ENCODE peak calls at places on chromosomes 5 and 9, in ten cellular contexts. H is prostate gland; T is CD8-positive, alpha-beta T cell; U is colonic mucosa; S is fibroblast of lung; P is kidney; B is A549; W is psoas muscle; C is tibial artery; E is lower lobe of right lung. X is an unnamed sample. For H3K4me1, the result is how much of the 10 kb centered on the place peaks cover.

GRCh38 chr5:154487541-154487940 is 9.5 kb upstream of the HAND1 start:
- DNase-seq in U (no peak), T (no peak), H (no peak), P (no peak), B (no peak), W (no peak), C (no peak), E (no peak), S (no peak), X (no peak)

GRCh38 chr5:22965960-22966359 is 112.8 kb upstream of the CDH12 start:
- DNase-seq in B (no peak), P (no peak), E (no peak), W (no peak), U (no peak), H (no peak), C (no peak), S (no peak), T (no peak), X (peak)

GRCh38 chr5:135135530-135136201 is 101.6 kb upstream of the PITX1 start:
- DNase-seq in H (no peak), W (peak), C (peak), E (peak), U (peak), T (no peak), P (peak), B (peak), S (peak), X (no peak)

GRCh38 chr5:38536968-38537367 is 19.5 kb downstream of the LIFR start:
- DNase-seq in U (no peak), P (no peak), H (no peak), B (no peak), E (no peak), T (no peak), S (no peak), C (no peak), W (no peak), X (no peak)

GRCh38 chr5:56161927-56162326 is 71.2 kb downstream of the ANKRD55 start:
- DNase-seq in C (no peak), S (no peak), U (no peak), E (no peak), H (no peak), T (no peak), B (no peak), P (no peak), W (no peak), X (no peak)

GRCh38 chr5:107230367-107230766 is 440.4 kb downstream of the EFNA5 start:
- DNase-seq in W (no peak), H (no peak), P (no peak), C (no peak), B (no peak), S (no peak), U (no peak), T (no peak), E (no peak), X (no peak)

GRCh38 chr5:59124983-59125960 is 542.4 kb downstream of the RAB3C start:
- DNase-seq in P (no peak), E (no peak), C (no peak), S (no peak), H (no peak), U (no peak), W (no peak), T (peak), B (peak), X (peak)

GRCh38 chr9:38240051-38240450 is 152.5 kb upstream of the ALDH1B1 start:
- DNase-seq in T (no peak), S (no peak), H (no peak), P (no peak), U (no peak), C (no peak), B (no peak), E (no peak), W (no peak), X (no peak)

GRCh38 chr5:53253421-53253871 is 143.9 kb upstream of the MOCS2 start:
- DNase-seq in T (no peak), H (no peak), S (peak), E (no peak), W (no peak), P (no peak), C (no peak), U (no peak), B (no peak), X (no peak)

GRCh38 chr5:38847549-38848341 is 1.9 kb downstream of the OSMR start:
- DNase-seq in H (no peak), B (peak), E (no peak), W (no peak), P (no peak), U (no peak), T (no peak), S (peak), C (no peak), X (no peak)

GRCh38 chr9:117073539-117074336 is 341.1 kb downstream of the ASTN2 start:
- DNase-seq in H (peak), E (no peak), C (no peak), T (no peak), U (no peak), W (no peak), S (no peak), B (peak), P (no peak), X (peak)

GRCh38 chr5:95238560-95239325 is 46.2 kb downstream of the MCTP1 start:
- DNase-seq in B (peak), W (no peak), U (no peak), H (no peak), T (no peak), C (no peak), P (no peak), S (peak), E (no peak), X (peak)

GRCh38 chr5:55923177-55923872 is 71.4 kb downstream of the IL6ST start:
- DNase-seq in H (no peak), P (no peak), C (peak), S (no peak), U (no peak), T (peak), E (no peak), B (no peak), W (no peak), X (no peak)

GRCh38 chr9:16526380-16526779 is 344.1 kb downstream of the BNC2 start:
- DNase-seq in T (no peak), H (no peak), B (peak), C (no peak), U (no peak), S (peak), W (no peak), P (no peak), E (no peak), X (no peak)

GRCh38 chr5:59206132-59206581 is 623.3 kb downstream of the RAB3C start:
- DNase-seq in U (no peak), E (no peak), P (no peak), W (no peak), C (no peak), S (peak), B (peak), H (no peak), T (no peak), X (no peak)

GRCh38 chr5:72355706-72356299 is 35.6 kb downstream of the PTCD2 start:
- DNase-seq in T (no peak), H (no peak), U (no peak), W (no peak), S (peak), E (no peak), B (peak), C (peak), P (no peak), X (no peak)

GRCh38 chr5:154708845-154709244 is 46.3 kb upstream of the LARP1 start:
- DNase-seq in E (no peak), W (no peak), P (no peak), B (no peak), U (no peak), S (no peak), T (no peak), H (no peak), C (no peak), X (no peak)

GRCh38 chr9:73437758-73438157 is 286.1 kb downstream of the ANXA1 start:
- DNase-seq in E (no peak), P (no peak), T (no peak), H (no peak), W (no peak), U (no peak), B (peak), C (no peak), S (peak), X (no peak)

GRCh38 chr5:135546912-135547311 is 11.1 kb upstream of the NEUROG1 start:
- DNase-seq in P (no peak), C (no peak), B (no peak), H (no peak), U (no peak), S (no peak), T (no peak), E (no peak), W (no peak), X (no peak)

GRCh38 chr9:128972956-128973355 is 25.5 kb downstream of the NUP188 start:
- DNase-seq in C (no peak), B (peak), H (no peak), T (no peak), E (no peak), W (no peak), P (no peak), U (no peak), S (peak), X (no peak)

GRCh38 chr9:21326526-21327139 is 8.6 kb downstream of the KLHL9 start:
- DNase-seq in B (peak), W (no peak), P (no peak), C (no peak), S (peak), U (no peak), T (no peak), H (no peak), E (no peak), X (peak)

GRCh38 chr5:59790399-59791130 is 103.0 kb downstream of the PDE4D start:
- DNase-seq in U (no peak), P (no peak), B (peak), T (no peak), E (no peak), C (no peak), H (peak), W (no peak), S (peak), X (no peak)

GRCh38 chr5:91126448-91126847 is 256.7 kb downstream of the ARRDC3 start:
- DNase-seq in W (no peak), B (peak), U (no peak), H (peak), S (peak), E (no peak), C (no peak), P (no peak), T (no peak), X (no peak)

GRCh38 chr5:66440202-66440680 is 156.0 kb upstream of the MAST4 start:
- DNase-seq in U (no peak), T (no peak), W (no peak), S (peak), E (no peak), B (no peak), P (no peak), C (no peak), H (no peak), X (no peak)

GRCh38 chr5:133612021-133612860 is at the start of gene FSTL4:
- DNase-seq in B (peak), U (peak), S (no peak), W (no peak), P (peak), C (no peak), E (peak), T (peak), H (peak), X (no peak)

GRCh38 chr5:626850-627249 is 14.7 kb downstream of the CEP72 start:
- DNase-seq in P (no peak), C (no peak), S (no peak), E (no peak), T (no peak), B (no peak), H (no peak), U (no peak), W (no peak), X (no peak)

GRCh38 chr9:89794918-89795317 is 190.1 kb downstream of the GADD45G start:
- DNase-seq in P (no peak), B (no peak), C (peak), E (peak), H (no peak), U (peak), W (no peak), T (no peak), S (no peak), X (no peak)

DNA sequence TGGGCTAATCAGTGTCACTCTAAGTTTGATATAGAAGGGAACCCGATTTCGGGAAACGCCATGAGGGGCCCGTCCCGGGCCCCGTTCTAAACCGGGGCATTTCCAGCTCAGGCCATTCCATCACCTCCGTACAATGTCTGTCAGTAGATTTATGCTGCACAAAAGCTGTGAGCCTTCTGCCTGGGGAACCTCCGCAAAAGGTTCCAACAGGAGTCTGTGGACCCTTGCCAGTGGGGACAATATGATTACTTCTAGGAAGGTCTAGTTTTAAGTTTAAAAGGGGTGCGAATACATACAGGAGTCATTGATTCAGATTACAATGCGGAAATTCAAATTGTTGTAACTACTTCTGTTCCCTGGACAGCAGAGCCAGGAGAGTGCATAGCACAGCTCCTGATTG is 57.6 kb downstream of the RAPGEF1 start:
- DNase-seq in S (no peak), C (no peak), W (no peak), H (no peak), P (no peak), T (no peak), B (no peak), E (no peak), U (no peak), X (no peak)
- H3K4me1 ChIP-seq in S (under half), C (under half), W (half or more), H (under half), P (under half), T (under half), B (under half), E (under half), U (under half), X (under half)

GRCh38 chr9:136991993-136992818 is at the start of gene PAXX:
- DNase-seq in E (peak), H (peak), C (peak), S (peak), P (peak), T (peak), B (peak), U (peak), W (peak), X (peak)
- H3K27ac ChIP-seq in E (peak), H (peak), C (peak), S (peak), P (peak), T (peak), B (peak), U (peak), W (peak), X (peak)

GRCh38 chr9:93276973-93277372 is 93.0 kb downstream of the WNK2 start:
- DNase-seq in E (no peak), W (no peak), U (peak), B (no peak), P (no peak), T (no peak), C (no peak), H (no peak), S (no peak), X (no peak)
- H3K4me1 ChIP-seq in E (under half), W (under half), U (under half), B (under half), P (under half), T (under half), C (under half), H (under half), S (under half), X (half or more)

GRCh38 chr5:78573318-78573717 is 75.3 kb downstream of the LHFPL2 start:
- DNase-seq in H (no peak), W (no peak), E (no peak), P (no peak), S (no peak), T (no peak), B (no peak), U (no peak), C (no peak), X (no peak)
- H3K27ac ChIP-seq in H (no peak), W (peak), E (no peak), P (no peak), S (no peak), T (no peak), B (no peak), U (no peak), C (no peak), X (no peak)

GRCh38 chr9:99026956-99027298 is 78.0 kb upstream of the TGFBR1 start:
- DNase-seq in P (no peak), C (no peak), H (no peak), S (no peak), U (no peak), T (no peak), W (no peak), E (no peak), B (no peak), X (no peak)

GRCh38 chr9:99027414-99027813 is 77.5 kb upstream of the TGFBR1 start:
- DNase-seq in C (no peak), T (no peak), H (no peak), U (no peak), P (no peak), E (no peak), W (no peak), S (no peak), B (no peak), X (no peak)

GRCh38 chr9:99024959-99025358 is 80.0 kb upstream of the TGFBR1 start:
- DNase-seq in H (no peak), C (no peak), T (no peak), B (no peak), W (no peak), U (no peak), P (no peak), S (peak), E (no peak), X (no peak)

GRCh38 chr9:99025616-99026270 is 79.2 kb upstream of the TGFBR1 start:
- DNase-seq in C (no peak), E (no peak), P (no peak), H (no peak), T (no peak), S (no peak), B (no peak), W (no peak), U (no peak), X (no peak)

GRCh38 chr9:99026271-99026955 is 78.5 kb upstream of the TGFBR1 start:
- DNase-seq in C (no peak), S (no peak), T (no peak), H (no peak), E (no peak), W (no peak), U (no peak), B (no peak), P (no peak), X (no peak)
- H3K4me1 ChIP-seq in C (under half), S (under half), T (under half), H (under half), E (under half), W (under half), U (under half), B (under half), P (under half), X (under half)

GRCh38 chr9:131545786-131546335 is 538 bp downstream of the PRRT1B start:
- DNase-seq in B (no peak), S (no peak), H (no peak), T (no peak), E (no peak), U (peak), C (no peak), P (no peak), W (no peak), X (no peak)
- H3K27ac ChIP-seq in B (peak), S (no peak), H (no peak), T (no peak), E (no peak), U (no peak), C (no peak), P (no peak), W (no peak), X (no peak)

GRCh38 chr5:87392170-87392569 is 20.6 kb downstream of the CCNH start:
- DNase-seq in P (no peak), U (no peak), H (no peak), S (no peak), B (no peak), W (no peak), E (no peak), C (no peak), T (no peak), X (no peak)
- H3K4me1 ChIP-seq in P (under half), U (under half), H (under half), S (under half), B (half or more), W (under half), E (under half), C (under half), T (under half), X (under half)